ENCODE peak calls at places on chromosomes 6 and 20, in five cellular contexts. A is BJ, W is AG09319, M is left ventricle myocardium inferior, N is nephron progenitor cell. F is an unnamed sample.

GRCh38 chr6:149529650-149530049 is 16.2 kb downstream of the PPIL4 start:
- DNase-seq in A (no peak), N (no peak), M (no peak), W (no peak), F (no peak)

GRCh38 chr6:110326609-110327008 is 31.5 kb downstream of the METTL24 start:
- DNase-seq in N (no peak), W (no peak), M (no peak), A (no peak), F (no peak)

GRCh38 chr6:126926926-126927325 is 191.5 kb upstream of the RSPO3 start:
- DNase-seq in W (no peak), N (no peak), M (no peak), A (no peak), F (no peak)

GRCh38 chr6:132354517-132355167 is 46.6 kb downstream of the MOXD1 start:
- DNase-seq in W (no peak), A (no peak), M (no peak), N (no peak), F (no peak)

GRCh38 chr6:136103763-136104311 is 146.3 kb downstream of the MTFR2 start:
- DNase-seq in W (no peak), M (peak), N (no peak), A (no peak), F (no peak)

GRCh38 chr6:139334791-139335446 is 39.5 kb downstream of the CITED2 start:
- DNase-seq in N (no peak), A (peak), W (peak), M (no peak), F (no peak)

GRCh38 chr6:27771240-27771639 is 141.0 kb downstream of the OR2B2 start:
- DNase-seq in A (no peak), W (no peak), M (no peak), N (no peak), F (no peak)

GRCh38 chr20:63700199-63701050 is 4.0 kb downstream of the TNFRSF6B start:
- DNase-seq in A (no peak), N (no peak), W (no peak), M (no peak), F (no peak)

GRCh38 chr6:165184192-165184979 is 125.0 kb downstream of the C6orf118 start:
- DNase-seq in N (no peak), A (no peak), W (no peak), M (peak), F (no peak)

GRCh38 chr20:25020901-25021301 is 28.4 kb upstream of the APMAP start:
- DNase-seq in N (no peak), A (no peak), W (no peak), M (peak), F (no peak)

GRCh38 chr20:50248104-50248631 is 57.5 kb downstream of the CEBPB start:
- DNase-seq in M (no peak), W (peak), N (no peak), A (no peak), F (no peak)

GRCh38 chr6:3247255-3248146 is 11.2 kb upstream of the PSMG4 start:
- DNase-seq in N (peak), M (no peak), W (peak), A (peak), F (peak)

GRCh38 chr6:138971601-138972000 is 16.5 kb downstream of the REPS1 start:
- DNase-seq in M (no peak), W (no peak), A (no peak), N (no peak), F (no peak)

GRCh38 chr6:34462561-34462971 is 3.3 kb upstream of the PACSIN1 start:
- DNase-seq in M (peak), A (no peak), N (peak), W (no peak), F (no peak)

GRCh38 chr20:45944151-45944964 is 9.9 kb downstream of the PCIF1 start:
- DNase-seq in N (no peak), M (no peak), A (no peak), W (no peak), F (no peak)

GRCh38 chr6:158480989-158481388 is 78.9 kb upstream of the TMEM181 start:
- DNase-seq in A (no peak), W (no peak), M (no peak), N (no peak), F (no peak)

GRCh38 chr6:137872071-137872470 is 5.0 kb downstream of the TNFAIP3 start:
- DNase-seq in A (no peak), W (no peak), M (no peak), N (no peak), F (no peak)

GRCh38 chr20:52062452-52063209 is 128.9 kb downstream of the ZFP64 start:
- DNase-seq in M (no peak), A (no peak), W (no peak), N (no peak), F (no peak)

GRCh38 chr20:52064936-52065335 is 126.6 kb downstream of the ZFP64 start:
- DNase-seq in W (no peak), N (no peak), M (no peak), A (no peak), F (no peak)

GRCh38 chr20:52056203-52057062 is 135.1 kb downstream of the ZFP64 start:
- DNase-seq in W (peak), A (peak), N (no peak), M (no peak), F (peak)

DNA sequence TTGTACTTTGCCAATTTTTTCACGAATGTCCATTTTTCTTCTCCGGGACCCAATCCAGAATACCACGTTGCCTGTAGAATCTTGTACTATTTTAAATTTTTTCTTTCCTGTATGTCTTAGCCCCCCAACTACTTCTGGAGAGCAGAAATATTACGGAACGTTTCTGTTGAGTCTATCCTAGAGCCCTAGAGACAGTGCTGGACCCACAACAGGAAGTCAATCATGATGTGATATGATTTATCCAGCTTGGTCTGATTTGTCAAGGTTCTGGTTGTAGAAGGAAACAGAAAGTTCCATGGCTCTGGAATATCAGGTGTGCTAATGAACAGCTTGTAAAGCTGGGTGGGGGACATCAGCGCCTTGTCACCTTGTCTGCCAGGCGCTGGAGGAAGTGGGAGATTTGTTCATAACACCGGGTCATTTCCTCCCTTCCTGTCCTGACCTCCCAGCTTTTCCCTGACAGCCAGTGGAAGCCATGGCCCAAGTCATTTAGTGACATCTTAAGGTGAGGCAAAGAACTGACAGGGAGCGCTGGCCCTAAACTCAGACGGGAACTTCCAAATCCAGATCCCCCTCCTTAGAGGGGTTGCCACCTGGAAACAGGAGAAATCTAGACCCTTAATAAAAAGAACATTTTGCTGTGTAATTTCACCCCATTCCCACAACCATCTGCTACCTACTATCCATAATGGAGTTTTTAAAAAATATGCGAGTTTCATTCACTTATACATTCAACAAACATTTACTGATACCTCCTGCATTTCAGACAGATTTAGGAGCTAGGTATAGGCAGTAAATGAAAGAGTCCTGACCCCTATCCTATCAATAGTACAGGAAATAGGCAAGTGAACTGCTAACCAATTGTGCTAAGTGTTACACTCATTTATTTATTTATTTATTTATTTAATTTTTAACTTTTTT is 130.5 kb downstream of the ZFP64 start:
- DNase-seq in A (no peak), W (no peak), N (peak), M (no peak), F (no peak)
- TF ChIP-seq CTCF in A (peak), W (peak), N (peak), M (peak), F (peak)

GRCh38 chr6:170584181-170584953 is at the start of gene PDCD2:
- DNase-seq in N (peak), W (peak), M (peak), A (peak), F (peak)
- TF ChIP-seq CTCF in N (no peak), W (no peak), M (no peak), A (no peak), F (no peak)

GRCh38 chr6:116278853-116279231 is 888 bp downstream of the TSPYL1 start:
- DNase-seq in W (no peak), N (peak), A (no peak), M (peak), F (no peak)
- TF ChIP-seq CTCF in W (no peak), N (no peak), A (no peak), M (no peak), F (no peak)

GRCh38 chr6:12844284-12845223 is 128.0 kb downstream of the PHACTR1 start:
- DNase-seq in M (no peak), A (no peak), W (no peak), N (no peak), F (no peak)
- TF ChIP-seq CTCF in M (peak), A (peak), W (peak), N (peak), F (peak)

DNA sequence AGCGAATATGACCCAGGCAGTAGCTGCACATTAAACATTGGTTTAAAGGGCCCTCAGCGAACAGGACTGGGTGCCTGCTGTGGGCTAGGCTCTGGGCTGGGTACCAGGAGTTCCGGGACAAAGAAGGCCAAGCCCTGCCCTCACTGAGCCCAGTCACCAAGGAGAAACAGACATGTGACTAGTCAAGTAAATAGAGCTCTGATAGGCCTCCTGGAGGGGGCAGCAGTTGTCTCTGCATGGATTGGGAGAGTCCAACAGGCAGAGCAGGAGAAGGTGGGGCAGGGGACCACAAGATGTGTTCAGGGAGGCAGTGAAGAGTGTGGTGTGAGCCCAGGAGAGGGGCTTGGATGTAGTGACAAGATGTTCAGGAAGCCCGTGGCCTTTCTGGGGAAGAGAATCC is 3.1 kb downstream of the HM13 start:
- DNase-seq in N (peak), A (no peak), W (peak), M (peak), F (peak)
- TF ChIP-seq CTCF in N (no peak), A (peak), W (peak), M (no peak), F (peak)

DNA sequence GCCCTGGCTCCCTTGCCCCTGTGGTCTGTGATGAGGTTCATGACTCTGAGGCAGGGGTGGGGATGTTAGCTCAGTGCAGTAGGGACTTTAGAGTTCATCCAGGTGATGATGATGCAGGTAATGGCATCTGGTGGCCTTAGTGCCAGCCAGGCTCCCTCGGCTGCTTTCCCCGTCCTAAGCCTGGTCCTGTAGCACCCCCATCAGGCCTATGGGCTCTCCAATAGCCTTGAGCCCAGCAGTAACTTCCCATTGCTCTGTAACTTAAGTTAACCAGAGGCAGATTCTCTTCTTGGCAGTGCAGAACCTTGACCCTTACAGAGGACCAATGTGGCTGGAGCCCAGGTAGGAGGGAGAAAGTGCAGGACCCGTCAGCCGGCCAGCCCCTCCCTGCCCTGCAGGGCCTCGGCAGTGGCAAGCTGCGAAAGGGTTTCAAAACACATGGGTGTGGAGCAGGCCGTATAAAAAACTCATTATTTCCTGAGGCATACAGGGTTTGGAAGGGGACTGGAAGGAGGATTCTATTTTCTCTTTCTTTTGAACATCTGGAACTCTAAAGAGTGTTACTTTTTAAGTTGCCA is 406.9 kb downstream of the CDH26 start:
- DNase-seq in A (no peak), N (no peak), M (no peak), W (no peak), F (no peak)
- TF ChIP-seq CTCF in A (no peak), N (no peak), M (no peak), W (no peak), F (no peak)

GRCh38 chr6:143038845-143039244 is 21.8 kb upstream of the AIG1 start:
- DNase-seq in N (no peak), W (no peak), A (no peak), M (no peak), F (no peak)
- TF ChIP-seq CTCF in N (no peak), W (no peak), A (no peak), M (no peak), F (no peak)

DNA sequence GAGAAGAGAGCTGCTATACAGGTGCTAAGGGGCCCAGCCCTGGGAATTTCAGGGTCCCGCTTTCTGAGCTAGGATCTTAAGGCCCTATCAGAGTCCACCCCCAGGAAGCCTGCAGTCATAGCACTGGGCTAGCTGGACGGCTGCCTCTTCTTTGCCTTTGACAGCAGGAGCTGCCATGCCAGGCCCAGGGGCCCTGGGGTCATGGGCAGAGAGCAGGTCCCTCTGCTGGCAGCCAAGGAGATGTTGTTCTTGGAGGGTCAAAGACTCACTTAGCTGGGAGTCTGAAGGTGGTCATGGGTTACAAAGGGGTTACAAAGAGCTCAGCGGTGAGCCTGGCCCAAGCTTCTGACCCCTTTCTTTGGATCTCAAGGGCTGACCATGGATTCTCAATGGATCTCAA is 52.7 kb downstream of the RPP21 start:
- DNase-seq in N (peak), A (no peak), W (no peak), M (no peak), F (no peak)
- TF ChIP-seq CTCF in N (no peak), A (no peak), W (no peak), M (no peak), F (no peak)

DNA sequence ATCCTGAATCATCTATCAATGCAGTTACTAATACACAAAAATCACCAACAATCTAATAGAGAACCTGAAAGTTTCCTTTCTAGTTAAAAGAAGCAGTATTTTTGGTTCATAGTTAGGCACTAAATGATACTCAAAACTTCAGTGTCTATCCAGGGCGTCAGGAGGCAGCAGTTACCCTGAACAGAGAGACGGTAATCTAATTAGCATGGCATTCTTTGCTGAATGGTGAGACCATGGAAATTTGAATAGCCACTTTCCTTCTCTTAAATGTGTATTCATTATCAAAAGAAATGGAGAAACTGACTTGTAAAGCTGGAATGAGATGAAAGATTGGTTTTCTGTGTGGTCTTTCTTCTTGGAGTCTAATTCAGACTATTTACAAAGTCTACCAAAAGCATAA is 146.6 kb upstream of the BMP5 start:
- DNase-seq in N (no peak), W (no peak), A (no peak), M (no peak), F (no peak)
- TF ChIP-seq CTCF in N (no peak), W (peak), A (no peak), M (no peak), F (no peak)

GRCh38 chr20:48828734-48829460 is 1.1 kb upstream of the PREX1 start:
- DNase-seq in W (no peak), N (no peak), M (no peak), A (no peak), F (no peak)

GRCh38 chr20:48829940-48830339 is 2.1 kb upstream of the PREX1 start:
- DNase-seq in A (no peak), M (no peak), W (no peak), N (no peak), F (no peak)

GRCh38 chr20:48826064-48826463 is 1.7 kb downstream of the PREX1 start:
- DNase-seq in M (no peak), N (no peak), A (no peak), W (no peak), F (no peak)

GRCh38 chr20:48826883-48827771 is 672 bp downstream of the PREX1 start:
- DNase-seq in A (no peak), N (peak), W (no peak), M (no peak), F (no peak)

DNA sequence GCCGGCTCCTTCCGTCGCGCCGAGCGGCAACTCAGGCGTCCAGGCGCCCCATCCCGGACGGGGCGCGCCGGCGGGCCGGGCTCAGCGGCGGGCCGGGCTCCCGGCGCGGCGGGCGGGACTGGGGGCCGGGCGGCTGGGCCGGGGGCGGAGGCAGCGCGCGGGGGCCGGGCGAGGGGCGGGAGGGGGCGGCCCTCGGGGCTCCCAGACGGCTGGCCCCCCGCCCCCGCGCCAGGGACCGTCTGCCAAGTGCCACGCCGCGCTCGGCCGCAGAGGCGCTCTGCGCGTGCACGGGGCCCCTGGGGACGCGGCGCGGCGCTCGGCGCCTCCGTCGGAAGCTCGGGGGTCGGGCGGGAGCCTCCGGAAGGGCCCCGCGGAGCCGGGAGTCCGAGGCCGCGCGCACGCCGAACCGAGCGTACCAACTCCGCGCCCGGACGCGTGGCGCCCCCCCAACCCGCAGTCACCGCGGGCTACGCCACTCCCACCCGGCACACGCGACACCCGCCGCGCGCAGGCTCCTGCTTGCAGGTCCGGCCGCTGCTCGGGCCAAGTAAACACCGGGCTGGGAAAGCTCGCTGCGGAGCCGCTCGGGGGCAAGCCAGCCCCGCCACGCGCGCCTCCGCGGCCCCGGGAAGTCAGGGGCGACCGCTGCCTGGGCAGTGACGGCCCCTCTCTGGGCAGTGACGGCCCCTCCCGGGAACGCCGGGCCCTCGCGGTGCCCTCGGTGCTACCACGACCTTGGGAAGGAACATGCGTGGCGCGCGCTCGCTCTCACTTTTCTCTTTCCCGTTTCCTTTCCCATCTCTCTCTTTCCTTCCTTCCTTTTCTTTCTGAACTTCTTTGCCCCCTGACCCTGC is at the start of gene PREX1:
- DNase-seq in A (no peak), W (peak), N (peak), M (peak), F (no peak)
- TF ChIP-seq CTCF in A (no peak), W (no peak), N (no peak), M (peak), F (no peak)